ENCODE peak calls at places on chromosomes 13 and 19, in nine cellular contexts. B, L, Y, A, G, F, R, H and I are unnamed samples.

GRCh38 chr19:33134571-33135041 is 2.7 kb downstream of the WDR88 start:
- DNase-seq in B (peak; percentile 79), L (no peak), Y (no peak), A (peak; percentile 37), G (no peak), F (no peak), R (no peak), H (no peak), I (no peak)

GRCh38 chr19:423691-424466 is 14.9 kb upstream of the C2CD4C start:
- DNase-seq in B (no peak), L (no peak), Y (no peak), A (no peak), G (no peak), F (no peak), R (no peak), H (no peak), I (no peak)

GRCh38 chr19:10454267-10454666 is 33.9 kb downstream of the PDE4A start:
- DNase-seq in B (no peak), L (peak; percentile 19), Y (peak; percentile 71), A (no peak), G (no peak), F (no peak), R (no peak), H (no peak), I (no peak)

GRCh38 chr13:113357529-113357928 is 6.4 kb downstream of the GRTP1 start:
- DNase-seq in B (no peak), L (peak; percentile 72), Y (no peak), A (no peak), G (no peak), F (no peak), R (no peak), H (peak; percentile 83), I (peak; percentile 9)

GRCh38 chr19:17448190-17448967 is at the start of gene TMEM221:
- DNase-seq in B (peak; percentile 73), L (no peak), Y (no peak), A (peak; percentile 47), G (no peak), F (no peak), R (peak; percentile 61), H (no peak), I (no peak)

GRCh38 chr19:6222884-6223283 is 56.9 kb downstream of the MLLT1 start:
- DNase-seq in B (no peak), L (peak; percentile 25), Y (no peak), A (no peak), G (no peak), F (no peak), R (no peak), H (no peak), I (peak; percentile 43)

GRCh38 chr19:23996549-23996948 is 81.9 kb downstream of the ZNF726 start:
- DNase-seq in B (peak; percentile 14), L (peak; percentile 19), Y (peak; percentile 9), A (no peak), G (no peak), F (no peak), R (no peak), H (no peak), I (no peak)

GRCh38 chr13:51303063-51303552 is 36.4 kb upstream of the SERPINE3 start:
- DNase-seq in B (no peak), L (no peak), Y (peak; percentile 90), A (no peak), G (no peak), F (no peak), R (no peak), H (no peak), I (no peak)

GRCh38 chr13:77820431-77821149 is 98.0 kb downstream of the EDNRB start:
- DNase-seq in B (no peak), L (no peak), Y (no peak), A (no peak), G (no peak), F (no peak), R (no peak), H (no peak), I (no peak)

GRCh38 chr13:112445411-112446271 is 69.5 kb downstream of the SPACA7 start:
- DNase-seq in B (no peak), L (no peak), Y (no peak), A (no peak), G (no peak), F (no peak), R (no peak), H (no peak), I (no peak)

GRCh38 chr19:32676186-32676894 is 692 bp downstream of the RGS9BP start:
- DNase-seq in B (peak; percentile 20), L (no peak), Y (no peak), A (peak; percentile 10), G (no peak), F (no peak), R (no peak), H (no peak), I (no peak)

GRCh38 chr19:34475026-34475974 is 6.3 kb upstream of the WTIP start:
- DNase-seq in B (peak; percentile 11), L (peak; percentile 92), Y (no peak), A (no peak), G (no peak), F (peak; percentile 55), R (no peak), H (peak; percentile 79), I (peak; percentile 83)

GRCh38 chr19:29671393-29672076 is 6.3 kb downstream of the PLEKHF1 start:
- DNase-seq in B (peak; percentile 83), L (peak; percentile 66), Y (no peak), A (peak; percentile 86), G (no peak), F (no peak), R (peak; percentile 72), H (no peak), I (peak; percentile 76)

GRCh38 chr19:10299545-10300458 is 9.8 kb downstream of the ZGLP1 start:
- DNase-seq in B (no peak), L (no peak), Y (no peak), A (no peak), G (no peak), F (no peak), R (no peak), H (no peak), I (no peak)

GRCh38 chr13:95301135-95301946 is at the start of gene ABCC4:
- DNase-seq in B (peak; percentile 73), L (peak; percentile 62), Y (no peak), A (peak; percentile 38), G (no peak), F (peak; percentile 28), R (peak; percentile 73), H (peak; percentile 83), I (peak; percentile 29)

GRCh38 chr19:45306522-45307027 is 16.1 kb downstream of the CKM start:
- DNase-seq in B (no peak), L (no peak), Y (no peak), A (no peak), G (no peak), F (no peak), R (no peak), H (no peak), I (no peak)

GRCh38 chr13:37797606-37798005 is 72.0 kb downstream of the TRPC4 start:
- DNase-seq in B (no peak), L (no peak), Y (no peak), A (no peak), G (no peak), F (no peak), R (no peak), H (no peak), I (no peak)

GRCh38 chr13:23696610-23697009 is 126.4 kb downstream of the TNFRSF19 start:
- DNase-seq in B (no peak), L (no peak), Y (no peak), A (no peak), G (no peak), F (no peak), R (no peak), H (no peak), I (no peak)

GRCh38 chr13:75368167-75368566 is 113.8 kb downstream of the TBC1D4 start:
- DNase-seq in B (no peak), L (peak; percentile 95), Y (no peak), A (no peak), G (no peak), F (peak; percentile 81), R (no peak), H (peak; percentile 85), I (peak; percentile 54)